ENCODE peak calls at places on chromosome 6, in ten cellular contexts. T, W, H, Z, E, N, K, Y, R and G are unnamed samples.

GRCh38 chr6:95866732-95867131 is 149.0 kb upstream of the FUT9 start:
- DNase-seq in Y (no peak), K (peak), E (no peak), N (no peak), W (no peak), H (peak), T (no peak), Z (peak), R (no peak), G (peak)

GRCh38 chr6:69976591-69977090 is 110.3 kb downstream of the COL19A1 start:
- DNase-seq in E (no peak), Z (no peak), H (no peak), Y (no peak), R (no peak), W (no peak), T (no peak), N (no peak), K (peak), G (peak)

GRCh38 chr6:84733889-84734288 is 30.5 kb downstream of the TBX18 start:
- DNase-seq in W (no peak), R (no peak), Z (no peak), Y (no peak), H (no peak), T (no peak), K (no peak), E (no peak), N (no peak), G (no peak)

GRCh38 chr6:2940851-2941250 is 30.5 kb downstream of the SERPINB6 start:
- DNase-seq in Z (no peak), N (no peak), R (no peak), H (no peak), K (no peak), E (peak), Y (no peak), T (no peak), W (no peak), G (no peak)

GRCh38 chr6:44470106-44470446 is 82.6 kb downstream of the CDC5L start:
- DNase-seq in R (no peak), T (no peak), K (no peak), E (no peak), H (no peak), N (no peak), Z (no peak), W (no peak), Y (no peak), G (peak)

GRCh38 chr6:108850669-108851467 is 2.6 kb downstream of the ARMC2 start:
- DNase-seq in T (no peak), K (no peak), H (no peak), E (no peak), W (no peak), R (peak), Y (peak), Z (no peak), N (peak), G (no peak)

GRCh38 chr6:24522090-24522820 is 27.5 kb downstream of the ALDH5A1 start:
- DNase-seq in Z (peak), H (peak), K (peak), N (no peak), R (no peak), Y (no peak), E (no peak), W (no peak), T (peak), G (no peak)

GRCh38 chr6:60952500-60952899 is 1333.5 kb downstream of the KHDRBS2 start:
- DNase-seq in Y (no peak), K (no peak), Z (no peak), E (no peak), T (no peak), W (no peak), N (no peak), R (no peak), H (no peak), G (no peak)

GRCh38 chr6:12403201-12403826 is 113.2 kb downstream of the EDN1 start:
- DNase-seq in Y (no peak), W (no peak), H (no peak), E (no peak), R (no peak), K (peak), T (peak), N (no peak), Z (no peak), G (no peak)

GRCh38 chr6:156449569-156449968 is 327.6 kb upstream of the ARID1B start:
- DNase-seq in R (no peak), T (no peak), K (no peak), E (no peak), W (no peak), Y (no peak), H (peak), Z (no peak), N (no peak), G (peak)

GRCh38 chr6:124683507-124683906 is 278.7 kb upstream of the RNF217 start:
- DNase-seq in N (no peak), R (no peak), H (peak), K (no peak), Z (no peak), Y (no peak), E (no peak), W (no peak), T (no peak), G (peak)

GRCh38 chr6:7140631-7141366 is 33.0 kb downstream of the RREB1 start:
- DNase-seq in Z (peak), T (peak), H (peak), N (peak), E (peak), W (peak), K (peak), Y (peak), R (peak), G (peak)

GRCh38 chr6:44201200-44201599 is 15.5 kb upstream of the MYMX start:
- DNase-seq in E (no peak), W (peak), N (no peak), R (no peak), K (no peak), Z (no peak), H (no peak), Y (no peak), T (no peak), G (no peak)

GRCh38 chr6:127328043-127328442 is 15.4 kb downstream of the ECHDC1 start:
- DNase-seq in H (no peak), R (no peak), K (peak), Y (no peak), Z (no peak), E (no peak), N (no peak), W (no peak), T (peak), G (no peak)

GRCh38 chr6:91141352-91141751 is 554.5 kb upstream of the MAP3K7 start:
- DNase-seq in W (no peak), Z (no peak), R (no peak), E (no peak), H (no peak), Y (no peak), T (no peak), K (no peak), N (no peak), G (no peak)

GRCh38 chr6:113447088-113447831 is 409.9 kb upstream of the MARCKS start:
- DNase-seq in N (no peak), Z (no peak), T (peak), R (no peak), E (no peak), K (peak), Y (no peak), H (no peak), W (no peak), G (no peak)

GRCh38 chr6:139062921-139063320 is 34.4 kb downstream of the ABRACL start:
- DNase-seq in K (no peak), R (no peak), H (no peak), Y (no peak), N (no peak), T (peak), E (no peak), W (no peak), Z (no peak), G (no peak)

GRCh38 chr6:43335469-43335868 is 26.8 kb upstream of the CRIP3 start:
- DNase-seq in T (no peak), R (no peak), Z (no peak), N (no peak), H (no peak), K (no peak), W (no peak), E (no peak), Y (no peak), G (no peak)

GRCh38 chr6:12324741-12325140 is 34.6 kb downstream of the EDN1 start:
- DNase-seq in K (peak), H (peak), R (no peak), E (no peak), T (peak), W (no peak), Y (no peak), N (no peak), Z (no peak), G (no peak)

GRCh38 chr6:42742116-42742894 is 3.6 kb downstream of the TBCC start:
- DNase-seq in W (no peak), T (peak), K (peak), R (no peak), H (no peak), Y (no peak), N (no peak), Z (no peak), E (no peak), G (peak)

GRCh38 chr6:90168693-90169131 is 127.9 kb downstream of the BACH2 start:
- DNase-seq in Y (no peak), R (no peak), T (peak), H (no peak), N (no peak), W (no peak), E (no peak), K (peak), Z (no peak), G (no peak)

GRCh38 chr6:25332671-25333071 is 53.5 kb downstream of the CARMIL1 start:
- DNase-seq in R (no peak), Z (peak), W (no peak), T (no peak), K (no peak), E (no peak), Y (no peak), H (no peak), N (no peak), G (no peak)

GRCh38 chr6:35922139-35922554 is 1.2 kb upstream of the SRPK1 start:
- DNase-seq in K (peak), W (peak), R (no peak), T (no peak), E (no peak), Y (no peak), Z (no peak), H (no peak), N (no peak), G (no peak)

GRCh38 chr6:145688493-145688905 is 46.8 kb downstream of the EPM2A start:
- DNase-seq in T (no peak), E (no peak), W (no peak), K (peak), H (no peak), N (no peak), R (no peak), Y (no peak), Z (no peak), G (no peak)

GRCh38 chr6:16043171-16044142 is 85.4 kb upstream of the MYLIP start:
- DNase-seq in H (no peak), R (no peak), W (no peak), E (peak), Z (peak), K (no peak), T (peak), N (no peak), Y (no peak), G (no peak)

GRCh38 chr6:167349816-167350215 is 24.9 kb downstream of the TTLL2 start:
- DNase-seq in T (peak), Y (no peak), Z (no peak), H (no peak), W (no peak), R (no peak), E (no peak), N (no peak), K (no peak), G (no peak)

GRCh38 chr6:143596857-143597256 is 80.9 kb upstream of the PHACTR2 start:
- DNase-seq in T (no peak), N (peak), Y (peak), W (no peak), K (no peak), H (peak), Z (no peak), R (no peak), E (no peak), G (no peak)

GRCh38 chr6:21997414-21998037 is 299.3 kb downstream of the PRL start:
- DNase-seq in K (no peak), Z (no peak), W (no peak), Y (no peak), R (no peak), H (no peak), N (no peak), E (no peak), T (peak), G (peak)

GRCh38 chr6:113147544-113147943 is 709.6 kb upstream of the MARCKS start:
- DNase-seq in T (peak), W (no peak), E (no peak), K (no peak), N (no peak), H (no peak), Y (no peak), Z (no peak), R (no peak), G (no peak)

GRCh38 chr6:169145991-169146501 is 107.6 kb downstream of the THBS2 start:
- DNase-seq in T (peak), Z (no peak), N (no peak), Y (no peak), K (no peak), W (no peak), H (no peak), E (peak), R (no peak), G (no peak)

GRCh38 chr6:125611573-125612399 is 137.6 kb upstream of the HEY2 start:
- DNase-seq in W (no peak), R (no peak), Z (no peak), Y (no peak), K (no peak), T (no peak), N (no peak), H (peak), E (no peak), G (no peak)

GRCh38 chr6:14231546-14232280 is 114.1 kb downstream of the CD83 start:
- DNase-seq in Y (no peak), Z (no peak), T (no peak), H (no peak), W (no peak), K (peak), N (no peak), R (no peak), E (peak), G (no peak)

GRCh38 chr6:103797738-103798137 is 1062.0 kb downstream of the HACE1 start:
- DNase-seq in R (no peak), E (no peak), N (no peak), Y (no peak), Z (no peak), K (no peak), W (no peak), T (no peak), H (peak), G (peak)

GRCh38 chr6:152981989-152982767 is 663 bp downstream of the FBXO5 start:
- DNase-seq in R (peak), E (no peak), Y (peak), W (peak), K (no peak), T (no peak), N (peak), H (peak), Z (peak), G (peak)

GRCh38 chr6:87789900-87790290 is 87.9 kb upstream of the AKIRIN2 start:
- DNase-seq in Y (no peak), H (no peak), Z (no peak), K (no peak), W (no peak), N (no peak), R (no peak), E (no peak), T (no peak), G (no peak)

GRCh38 chr6:45637611-45638257 is 260.0 kb upstream of the SUPT3H start:
- DNase-seq in N (no peak), H (no peak), W (no peak), Y (no peak), R (no peak), E (no peak), T (no peak), Z (no peak), K (peak), G (no peak)

GRCh38 chr6:56963793-56964192 is 8.9 kb downstream of the BEND6 start:
- DNase-seq in R (no peak), Z (no peak), Y (no peak), H (no peak), W (no peak), E (no peak), T (no peak), N (no peak), K (no peak), G (no peak)

GRCh38 chr6:44010411-44011349 is 116.6 kb downstream of the MRPL14 start:
- DNase-seq in T (peak), Y (no peak), R (no peak), K (peak), W (peak), N (peak), H (no peak), E (no peak), Z (no peak), G (peak)

GRCh38 chr6:111777357-111777756 is 95.9 kb downstream of the FYN start:
- DNase-seq in E (no peak), T (no peak), Z (peak), R (no peak), Y (no peak), N (no peak), W (no peak), H (no peak), K (no peak), G (peak)